ENCODE peak calls at places on chromosome X, in ten cellular contexts. L is mesothelial cell of epicardium; Z is fibroblast of the aortic adventitia; Q is endothelial cell; U is AG09309; H is stimulated activated naive B cell treated with anti-CD40 and anti-IgM and Interleukin-4, amounts not matched to agents 10 μg/mL and 1 μg/mL and 100 μg/mL, for 72 hours; J is omental fat pad; K is stimulated activated CD4-positive, alpha-beta T cell treated with anti-CD3 and anti-CD28 coated beads, Interleukin-4, amount 100 ng/mL, for 48 hours; O is adrenal gland; E is spleen. T is an unnamed sample.

GRCh38 chrX:153511784-153512500 is 5.5 kb upstream of the ATP2B3 start:
- DNase-seq in Q (no peak), H (no peak), K (no peak), J (no peak), L (no peak), U (no peak), Z (peak), O (no peak), E (no peak), T (no peak)

GRCh38 chrX:11532291-11533075 is 133.2 kb downstream of the ARHGAP6 start:
- DNase-seq in Z (peak), K (no peak), J (no peak), U (no peak), O (no peak), H (no peak), Q (no peak), L (no peak), E (no peak), T (no peak)

GRCh38 chrX:153968754-153969124 is 2.9 kb downstream of the HCFC1 start:
- DNase-seq in H (no peak), O (no peak), Z (no peak), U (no peak), L (no peak), E (peak), Q (no peak), J (no peak), K (no peak), T (no peak)

GRCh38 chrX:50704360-50704759 is 109.6 kb downstream of the SHROOM4 start:
- DNase-seq in K (no peak), Q (no peak), Z (no peak), E (no peak), U (no peak), H (no peak), L (no peak), J (no peak), O (no peak), T (no peak)

GRCh38 chrX:154797006-154797405 is 8.3 kb downstream of the MPP1 start:
- DNase-seq in L (no peak), Q (no peak), O (no peak), K (no peak), H (no peak), J (no peak), U (no peak), Z (no peak), E (no peak), T (no peak)

GRCh38 chrX:71450433-71451106 is 82.3 kb upstream of the OGT start:
- DNase-seq in E (no peak), K (no peak), O (no peak), Q (no peak), Z (no peak), L (no peak), U (no peak), J (no peak), H (no peak), T (peak)

GRCh38 chrX:101409043-101409442 is 1.0 kb downstream of the HNRNPH2 start:
- DNase-seq in Q (no peak), Z (peak), L (no peak), J (no peak), O (peak), U (no peak), E (no peak), K (no peak), H (no peak), T (no peak)

GRCh38 chrX:3549442-3549875 is 164.0 kb downstream of the PRKX start:
- DNase-seq in L (no peak), Z (peak), O (peak), K (no peak), Q (no peak), H (no peak), E (no peak), J (no peak), U (no peak), T (no peak)

GRCh38 chrX:24767557-24767956 is 73.8 kb downstream of the POLA1 start:
- DNase-seq in Z (no peak), H (no peak), Q (no peak), E (no peak), U (no peak), J (no peak), L (no peak), K (no peak), O (no peak), T (no peak)

GRCh38 chrX:130211415-130212186 is 39.8 kb downstream of the RAB33A start:
- DNase-seq in O (no peak), E (no peak), U (no peak), J (no peak), L (no peak), Z (no peak), Q (no peak), H (no peak), K (no peak), T (no peak)

GRCh38 chrX:96453139-96453538 is 231.5 kb upstream of the DIAPH2 start:
- DNase-seq in K (no peak), J (no peak), H (no peak), Q (no peak), E (no peak), U (no peak), L (no peak), Z (no peak), O (no peak), T (no peak)

T was measured in CMK.